ENCODE peak calls at places on chromosomes 6 and 20, in five cellular contexts. B is Calu3, I is cardiac fibroblast, S is glutamatergic neuron, W is OCI-LY7. D is an unnamed sample.

GRCh38 chr20:44495802-44496481 is 20.3 kb downstream of the TTPAL start:
- DNase-seq in B (no peak), I (peak), S (no peak), W (no peak), D (no peak)

GRCh38 chr6:19399406-19399805 is 437.8 kb upstream of the ID4 start:
- DNase-seq in B (no peak), I (peak), S (no peak), W (no peak), D (no peak)

GRCh38 chr6:74167506-74167905 is 471.5 kb downstream of the CD109 start:
- DNase-seq in B (no peak), I (no peak), S (no peak), W (no peak), D (no peak)

GRCh38 chr20:36745234-36745926 is 510 bp downstream of the NDRG3 start:
- DNase-seq in B (no peak), I (no peak), S (peak), W (peak), D (no peak)

GRCh38 chr6:19812512-19813119 is 24.6 kb upstream of the ID4 start:
- DNase-seq in B (no peak), I (peak), S (no peak), W (peak), D (peak)

GRCh38 chr6:3281669-3282460 is 23.1 kb downstream of the PSMG4 start:
- DNase-seq in B (no peak), I (peak), S (no peak), W (no peak), D (no peak)

GRCh38 chr6:73691512-73691911 is 4.5 kb upstream of the CD109 start:
- DNase-seq in B (no peak), I (peak), S (no peak), W (no peak), D (no peak)

GRCh38 chr6:133277895-133278545 is 36.9 kb downstream of the EYA4 start:
- DNase-seq in B (no peak), I (no peak), S (no peak), W (no peak), D (no peak)

GRCh38 chr6:4853782-4854511 is 77.7 kb downstream of the CDYL start:
- DNase-seq in B (no peak), I (peak), S (no peak), W (no peak), D (no peak)

GRCh38 chr6:82506526-82506925 is 142.9 kb downstream of the TPBG start:
- DNase-seq in B (peak), I (peak), S (no peak), W (no peak), D (no peak)

GRCh38 chr20:63941282-63942060 is 14.7 kb downstream of the UCKL1 start:
- DNase-seq in B (no peak), I (no peak), S (peak), W (peak), D (peak)

GRCh38 chr20:59561614-59562277 is 42.6 kb upstream of the PHACTR3 start:
- DNase-seq in B (no peak), I (no peak), S (no peak), W (no peak), D (no peak)

GRCh38 chr6:4794140-4794707 is 18.0 kb downstream of the CDYL start:
- DNase-seq in B (no peak), I (no peak), S (no peak), W (no peak), D (no peak)

GRCh38 chr6:149015877-149016525 is 269.2 kb downstream of the UST start:
- DNase-seq in B (no peak), I (no peak), S (no peak), W (no peak), D (no peak)

GRCh38 chr6:40165036-40165709 is 230.9 kb upstream of the MOCS1 start:
- DNase-seq in B (no peak), I (no peak), S (no peak), W (no peak), D (no peak)

GRCh38 chr6:14270925-14271791 is 153.6 kb downstream of the CD83 start:
- DNase-seq in B (peak), I (peak), S (no peak), W (no peak), D (no peak)

GRCh38 chr6:155050311-155050710 is 55.2 kb downstream of the TIAM2 start:
- DNase-seq in B (no peak), I (peak), S (no peak), W (no peak), D (peak)

GRCh38 chr6:32439708-32440214 is at the start of gene HLA-DRA:
- DNase-seq in B (peak), I (peak), S (no peak), W (peak), D (peak)

GRCh38 chr6:2021713-2022125 is 223.7 kb downstream of the GMDS start:
- DNase-seq in B (peak), I (peak), S (no peak), W (no peak), D (no peak)

GRCh38 chr6:21240709-21241108 is 352.8 kb upstream of the SOX4 start:
- DNase-seq in B (no peak), I (peak), S (no peak), W (no peak), D (no peak)

GRCh38 chr6:138774370-138774769 is 801 bp downstream of the CCDC28A start:
- DNase-seq in B (no peak), I (no peak), S (no peak), W (no peak), D (no peak)

DNA sequence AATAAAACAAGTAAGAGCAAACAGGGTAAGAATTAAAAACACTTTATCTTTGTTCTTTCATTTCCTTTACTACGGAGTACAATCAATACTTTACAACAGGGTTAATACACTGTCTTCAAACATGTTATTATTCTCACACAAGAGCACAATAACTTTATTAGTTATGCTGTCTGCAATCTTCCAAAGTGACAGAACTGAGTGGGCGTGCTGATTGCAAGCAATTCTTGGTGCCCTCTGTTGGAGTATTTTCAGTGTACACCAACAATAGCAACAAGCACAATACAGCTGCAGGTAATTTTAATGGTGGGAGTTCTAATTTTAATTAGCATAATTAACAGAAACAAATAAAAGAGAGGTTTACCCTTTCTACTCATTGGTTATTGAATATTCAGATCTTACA is 33.9 kb upstream of the PTPRK start:
- DNase-seq in B (no peak), I (peak), S (no peak), W (no peak), D (no peak)
- TF ChIP-seq CTCF in B (no peak), I (peak), S (no peak), W (peak), D (no peak)

GRCh38 chr6:118565317-118565960 is 17.3 kb downstream of the PLN start:
- DNase-seq in B (peak), I (no peak), S (no peak), W (peak), D (peak)
- TF ChIP-seq CTCF in B (peak), I (peak), S (peak), W (peak), D (peak)

GRCh38 chr20:49228676-49229075 is 9.5 kb downstream of the DDX27 start:
- DNase-seq in B (no peak), I (no peak), S (no peak), W (no peak), D (no peak)

GRCh38 chr20:49231461-49231860 is 12.2 kb downstream of the DDX27 start:
- DNase-seq in B (no peak), I (no peak), S (peak), W (no peak), D (no peak)

GRCh38 chr20:49230021-49230420 is 10.8 kb downstream of the DDX27 start:
- DNase-seq in B (no peak), I (no peak), S (peak), W (no peak), D (no peak)

GRCh38 chr20:49230575-49231211 is 11.5 kb downstream of the DDX27 start:
- DNase-seq in B (no peak), I (no peak), S (peak), W (no peak), D (no peak)

GRCh38 chr20:49225896-49226295 is 6.7 kb downstream of the DDX27 start:
- DNase-seq in B (no peak), I (no peak), S (no peak), W (no peak), D (no peak)
- TF ChIP-seq CTCF in B (no peak), I (no peak), S (no peak), W (no peak), D (no peak)

DNA sequence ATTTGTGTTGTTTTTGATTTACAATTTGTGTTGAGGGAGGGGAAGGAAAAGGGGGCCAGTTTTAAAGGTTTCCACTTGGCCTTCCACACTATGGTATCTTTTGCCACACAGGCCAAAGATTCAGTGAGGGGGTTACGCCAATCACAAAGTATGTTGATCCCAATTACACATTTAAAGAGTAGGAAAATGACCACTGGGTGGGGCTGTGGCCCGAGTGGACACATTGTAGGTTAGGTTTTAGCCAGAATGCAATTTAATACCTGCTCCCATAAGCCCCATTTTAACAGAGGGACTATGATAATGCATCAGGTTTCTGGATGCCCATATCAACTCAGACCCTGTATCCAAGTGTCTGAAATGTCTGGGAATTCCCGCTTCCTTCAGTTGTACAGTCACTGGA is 15.6 kb downstream of the VGLL2 start:
- DNase-seq in B (peak), I (no peak), S (no peak), W (no peak), D (no peak)
- TF ChIP-seq CTCF in B (no peak), I (peak), S (no peak), W (peak), D (no peak)

GRCh38 chr20:32509639-32510066 is 75.5 kb downstream of the NOL4L start:
- DNase-seq in B (no peak), I (no peak), S (peak), W (peak), D (peak)
- TF ChIP-seq CTCF in B (no peak), I (no peak), S (no peak), W (peak), D (no peak)

GRCh38 chr6:93416575-93417420 is 2.6 kb downstream of the EPHA7 start:
- DNase-seq in B (peak), I (peak), S (peak), W (no peak), D (peak)
- TF ChIP-seq CTCF in B (no peak), I (no peak), S (no peak), W (no peak), D (no peak)